ENCODE peak calls at places on chromosomes 13 and 19, in ten cellular contexts. One of them, this sample, is unnamed.

GRCh38 chr19:12478234-12478941 is 6.2 kb downstream of the ZNF709 start:
- DNase-seq in GM23248: no peak
- DNase-seq in transverse colon: peak
- DNase-seq in BE2C: no peak
- DNase-seq in HFF-Myc: no peak
- DNase-seq in heart left ventricle: no peak
- DNase-seq in fibroblast of lung: no peak
- DNase-seq in AG04450: no peak
- DNase-seq in adipocyte: no peak
- DNase-seq in SK-N-SH: no peak
- DNase-seq in this sample: no peak

GRCh38 chr19:39212377-39212742 is 8.3 kb upstream of the SYCN start:
- DNase-seq in GM23248: peak
- DNase-seq in transverse colon: peak
- DNase-seq in BE2C: no peak
- DNase-seq in HFF-Myc: no peak
- DNase-seq in heart left ventricle: no peak
- DNase-seq in fibroblast of lung: no peak
- DNase-seq in AG04450: no peak
- DNase-seq in adipocyte: peak
- DNase-seq in SK-N-SH: peak
- DNase-seq in this sample: no peak

GRCh38 chr19:47514151-47514868 is 553 bp downstream of the NAPA start:
- DNase-seq in GM23248: peak
- DNase-seq in transverse colon: peak
- DNase-seq in BE2C: no peak
- DNase-seq in HFF-Myc: no peak
- DNase-seq in heart left ventricle: no peak
- DNase-seq in fibroblast of lung: no peak
- DNase-seq in AG04450: no peak
- DNase-seq in adipocyte: peak
- DNase-seq in SK-N-SH: peak
- DNase-seq in this sample: no peak

GRCh38 chr19:37218592-37218935 is 550 bp downstream of the ZNF383 start:
- DNase-seq in GM23248: peak
- DNase-seq in transverse colon: no peak
- DNase-seq in BE2C: no peak
- DNase-seq in HFF-Myc: peak
- DNase-seq in heart left ventricle: no peak
- DNase-seq in fibroblast of lung: peak
- DNase-seq in AG04450: no peak
- DNase-seq in adipocyte: no peak
- DNase-seq in SK-N-SH: peak
- DNase-seq in this sample: no peak

GRCh38 chr13:30898721-30899188 is 7.3 kb upstream of the MEDAG start:
- DNase-seq in GM23248: peak
- DNase-seq in transverse colon: no peak
- DNase-seq in BE2C: no peak
- DNase-seq in HFF-Myc: peak
- DNase-seq in heart left ventricle: peak
- DNase-seq in fibroblast of lung: peak
- DNase-seq in AG04450: peak
- DNase-seq in adipocyte: peak
- DNase-seq in SK-N-SH: no peak
- DNase-seq in this sample: no peak

GRCh38 chr19:29806098-29806866 is 5.5 kb upstream of the CCNE1 start:
- DNase-seq in GM23248: peak
- DNase-seq in transverse colon: no peak
- DNase-seq in BE2C: peak
- DNase-seq in HFF-Myc: no peak
- DNase-seq in heart left ventricle: peak
- DNase-seq in fibroblast of lung: peak
- DNase-seq in AG04450: no peak
- DNase-seq in adipocyte: peak
- DNase-seq in SK-N-SH: peak
- DNase-seq in this sample: no peak

GRCh38 chr13:34772881-34773280 is 169.2 kb upstream of the NBEA start:
- DNase-seq in GM23248: no peak
- DNase-seq in transverse colon: no peak
- DNase-seq in BE2C: no peak
- DNase-seq in HFF-Myc: no peak
- DNase-seq in heart left ventricle: no peak
- DNase-seq in fibroblast of lung: no peak
- DNase-seq in AG04450: no peak
- DNase-seq in adipocyte: no peak
- DNase-seq in SK-N-SH: no peak
- DNase-seq in this sample: no peak

GRCh38 chr13:29301027-29301426 is 294.5 kb downstream of the SLC7A1 start:
- DNase-seq in GM23248: no peak
- DNase-seq in transverse colon: no peak
- DNase-seq in BE2C: no peak
- DNase-seq in HFF-Myc: no peak
- DNase-seq in heart left ventricle: no peak
- DNase-seq in fibroblast of lung: no peak
- DNase-seq in AG04450: no peak
- DNase-seq in adipocyte: no peak
- DNase-seq in SK-N-SH: no peak
- DNase-seq in this sample: no peak

GRCh38 chr19:49130325-49130724 is 11.0 kb downstream of the PPFIA3 start:
- DNase-seq in GM23248: no peak
- DNase-seq in transverse colon: no peak
- DNase-seq in BE2C: no peak
- DNase-seq in HFF-Myc: no peak
- DNase-seq in heart left ventricle: no peak
- DNase-seq in fibroblast of lung: no peak
- DNase-seq in AG04450: no peak
- DNase-seq in adipocyte: no peak
- DNase-seq in SK-N-SH: no peak
- DNase-seq in this sample: no peak

GRCh38 chr19:49127674-49128544 is 8.6 kb downstream of the PPFIA3 start:
- DNase-seq in GM23248: peak
- DNase-seq in transverse colon: peak
- DNase-seq in BE2C: peak
- DNase-seq in HFF-Myc: peak
- DNase-seq in heart left ventricle: peak
- DNase-seq in fibroblast of lung: peak
- DNase-seq in AG04450: peak
- DNase-seq in adipocyte: peak
- DNase-seq in SK-N-SH: peak
- DNase-seq in this sample: peak

GRCh38 chr19:49128545-49129237 is 9.3 kb downstream of the PPFIA3 start:
- DNase-seq in GM23248: no peak
- DNase-seq in transverse colon: no peak
- DNase-seq in BE2C: no peak
- DNase-seq in HFF-Myc: no peak
- DNase-seq in heart left ventricle: no peak
- DNase-seq in fibroblast of lung: no peak
- DNase-seq in AG04450: no peak
- DNase-seq in adipocyte: no peak
- DNase-seq in SK-N-SH: no peak
- DNase-seq in this sample: no peak

GRCh38 chr19:49126575-49126974 is 7.2 kb downstream of the PPFIA3 start:
- DNase-seq in GM23248: no peak
- DNase-seq in transverse colon: no peak
- DNase-seq in BE2C: no peak
- DNase-seq in HFF-Myc: no peak
- DNase-seq in heart left ventricle: no peak
- DNase-seq in fibroblast of lung: no peak
- DNase-seq in AG04450: no peak
- DNase-seq in adipocyte: no peak
- DNase-seq in SK-N-SH: no peak
- DNase-seq in this sample: no peak

DNA sequence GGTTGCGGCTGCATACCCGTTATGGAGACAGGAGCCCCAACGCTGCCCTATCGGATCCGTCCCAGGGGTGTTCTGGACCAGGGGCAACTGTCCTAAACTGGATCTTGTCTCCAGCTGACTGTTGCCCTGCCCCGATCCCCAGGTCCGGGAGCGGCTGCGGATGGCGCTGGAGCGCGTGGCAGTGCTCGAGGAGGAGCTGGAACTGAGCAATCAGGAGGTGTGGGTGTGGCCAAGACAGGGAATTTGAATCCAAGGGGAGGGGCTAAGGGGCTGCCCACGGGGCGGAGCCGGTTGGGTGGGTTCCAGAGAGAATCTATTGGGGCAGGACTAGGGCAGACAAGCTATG is 9.9 kb downstream of the PPFIA3 start:
- DNase-seq in GM23248: no peak
- DNase-seq in transverse colon: no peak
- DNase-seq in BE2C: no peak
- DNase-seq in HFF-Myc: no peak
- DNase-seq in heart left ventricle: no peak
- DNase-seq in fibroblast of lung: no peak
- DNase-seq in AG04450: no peak
- DNase-seq in adipocyte: no peak
- DNase-seq in SK-N-SH: peak
- DNase-seq in this sample: no peak
- H3K4me3 ChIP-seq in GM23248: no peak
- H3K4me3 ChIP-seq in transverse colon: no peak
- H3K4me3 ChIP-seq in BE2C: no peak
- H3K4me3 ChIP-seq in HFF-Myc: no peak
- H3K4me3 ChIP-seq in heart left ventricle: no peak
- H3K4me3 ChIP-seq in fibroblast of lung: no peak
- H3K4me3 ChIP-seq in AG04450: no peak
- H3K4me3 ChIP-seq in adipocyte: no peak
- H3K4me3 ChIP-seq in SK-N-SH: no peak
- H3K4me3 ChIP-seq in this sample: no peak

GRCh38 chr19:2051771-2052704 is 994 bp upstream of the MKNK2 start:
- DNase-seq in GM23248: no peak
- DNase-seq in transverse colon: peak
- DNase-seq in BE2C: no peak
- DNase-seq in HFF-Myc: no peak
- DNase-seq in heart left ventricle: peak
- DNase-seq in fibroblast of lung: no peak
- DNase-seq in AG04450: no peak
- DNase-seq in adipocyte: no peak
- DNase-seq in SK-N-SH: no peak
- DNase-seq in this sample: no peak
- H3K4me3 ChIP-seq in GM23248: peak
- H3K4me3 ChIP-seq in transverse colon: peak
- H3K4me3 ChIP-seq in BE2C: no peak
- H3K4me3 ChIP-seq in HFF-Myc: peak
- H3K4me3 ChIP-seq in heart left ventricle: peak
- H3K4me3 ChIP-seq in fibroblast of lung: no peak
- H3K4me3 ChIP-seq in AG04450: peak
- H3K4me3 ChIP-seq in adipocyte: peak
- H3K4me3 ChIP-seq in SK-N-SH: no peak
- H3K4me3 ChIP-seq in this sample: no peak

DNA sequence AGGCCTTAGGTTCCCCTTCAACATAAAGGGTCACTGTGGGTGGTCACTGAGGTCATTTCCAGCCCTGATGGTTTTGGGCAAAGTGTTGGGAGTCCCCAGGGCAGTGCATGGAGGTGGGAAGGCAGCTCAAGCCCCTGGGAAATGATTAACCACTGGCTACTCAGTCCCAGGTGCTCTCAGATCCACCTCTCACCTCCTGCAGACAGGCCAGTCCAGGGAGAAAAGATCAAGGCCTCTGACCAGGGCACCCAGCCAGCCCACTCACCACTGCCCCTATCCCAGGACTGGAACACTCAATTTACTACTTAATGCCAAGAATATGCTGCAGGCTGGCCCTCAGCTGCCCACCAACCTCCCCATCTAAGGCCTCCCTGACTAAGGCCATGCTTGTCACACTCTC is 1307.9 kb downstream of the UQCRFS1 start:
- DNase-seq in GM23248: no peak
- DNase-seq in transverse colon: no peak
- DNase-seq in BE2C: no peak
- DNase-seq in HFF-Myc: no peak
- DNase-seq in heart left ventricle: no peak
- DNase-seq in fibroblast of lung: no peak
- DNase-seq in AG04450: no peak
- DNase-seq in adipocyte: no peak
- DNase-seq in SK-N-SH: no peak
- DNase-seq in this sample: no peak
- H3K4me3 ChIP-seq in GM23248: no peak
- H3K4me3 ChIP-seq in transverse colon: no peak
- H3K4me3 ChIP-seq in BE2C: no peak
- H3K4me3 ChIP-seq in HFF-Myc: no peak
- H3K4me3 ChIP-seq in heart left ventricle: no peak
- H3K4me3 ChIP-seq in fibroblast of lung: no peak
- H3K4me3 ChIP-seq in AG04450: no peak
- H3K4me3 ChIP-seq in adipocyte: no peak
- H3K4me3 ChIP-seq in SK-N-SH: no peak
- H3K4me3 ChIP-seq in this sample: no peak

GRCh38 chr19:55542292-55542855 is 3.0 kb downstream of the SBK3 start:
- DNase-seq in GM23248: no peak
- DNase-seq in transverse colon: no peak
- DNase-seq in BE2C: no peak
- DNase-seq in HFF-Myc: no peak
- DNase-seq in heart left ventricle: no peak
- DNase-seq in fibroblast of lung: no peak
- DNase-seq in AG04450: no peak
- DNase-seq in adipocyte: no peak
- DNase-seq in SK-N-SH: no peak
- DNase-seq in this sample: no peak

GRCh38 chr19:55545443-55545842 is at the start of gene SBK3:
- DNase-seq in GM23248: no peak
- DNase-seq in transverse colon: no peak
- DNase-seq in BE2C: no peak
- DNase-seq in HFF-Myc: no peak
- DNase-seq in heart left ventricle: no peak
- DNase-seq in fibroblast of lung: no peak
- DNase-seq in AG04450: no peak
- DNase-seq in adipocyte: no peak
- DNase-seq in SK-N-SH: no peak
- DNase-seq in this sample: no peak

GRCh38 chr19:55544014-55544413 is 1.3 kb downstream of the SBK3 start:
- DNase-seq in GM23248: no peak
- DNase-seq in transverse colon: no peak
- DNase-seq in BE2C: no peak
- DNase-seq in HFF-Myc: no peak
- DNase-seq in heart left ventricle: no peak
- DNase-seq in fibroblast of lung: no peak
- DNase-seq in AG04450: no peak
- DNase-seq in adipocyte: no peak
- DNase-seq in SK-N-SH: no peak
- DNase-seq in this sample: no peak

GRCh38 chr19:55544776-55545439 is 435 bp downstream of the SBK3 start:
- DNase-seq in GM23248: no peak
- DNase-seq in transverse colon: no peak
- DNase-seq in BE2C: no peak
- DNase-seq in HFF-Myc: no peak
- DNase-seq in heart left ventricle: no peak
- DNase-seq in fibroblast of lung: no peak
- DNase-seq in AG04450: no peak
- DNase-seq in adipocyte: no peak
- DNase-seq in SK-N-SH: no peak
- DNase-seq in this sample: no peak

DNA sequence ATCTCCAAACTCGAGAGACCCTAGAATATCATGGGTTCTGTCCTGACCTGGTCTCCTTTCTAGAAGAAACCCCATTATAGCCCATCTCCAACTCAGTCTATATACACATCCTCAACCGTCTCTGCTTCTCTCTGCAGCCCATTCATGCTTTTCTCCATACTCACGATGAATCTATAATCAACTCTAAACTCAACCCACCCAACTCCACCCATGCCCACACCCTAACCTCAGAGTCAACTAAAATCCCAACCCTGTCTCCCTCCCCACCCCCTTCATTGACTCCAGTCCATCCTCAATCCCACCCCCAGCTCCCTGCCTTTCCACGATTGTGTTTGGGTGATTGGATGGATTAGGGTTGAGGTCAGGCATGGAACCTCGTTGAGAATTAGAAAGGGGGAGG is 1.8 kb downstream of the SBK3 start:
- DNase-seq in GM23248: no peak
- DNase-seq in transverse colon: no peak
- DNase-seq in BE2C: no peak
- DNase-seq in HFF-Myc: no peak
- DNase-seq in heart left ventricle: no peak
- DNase-seq in fibroblast of lung: no peak
- DNase-seq in AG04450: no peak
- DNase-seq in adipocyte: no peak
- DNase-seq in SK-N-SH: no peak
- DNase-seq in this sample: no peak
- H3K4me3 ChIP-seq in GM23248: no peak
- H3K4me3 ChIP-seq in transverse colon: no peak
- H3K4me3 ChIP-seq in BE2C: no peak
- H3K4me3 ChIP-seq in HFF-Myc: no peak
- H3K4me3 ChIP-seq in heart left ventricle: no peak
- H3K4me3 ChIP-seq in fibroblast of lung: no peak
- H3K4me3 ChIP-seq in AG04450: no peak
- H3K4me3 ChIP-seq in adipocyte: no peak
- H3K4me3 ChIP-seq in SK-N-SH: no peak
- H3K4me3 ChIP-seq in this sample: no peak

This sample was measured in astrocyte of the cerebellum.